ENCODE peak calls at places on chromosome 15, in nine cellular contexts. Q is Peyer's patch, Y is adrenal gland, F is sigmoid colon, V is breast epithelium, J is body of pancreas, P is ovary, T is stomach, C is uterus. Z is an unnamed sample. For H3K4me1, the result is how much of the 10 kb centered on the place peaks cover.

GRCh38 chr15:80095511-80095910 is 36.0 kb downstream of the ZFAND6 start:
- DNase-seq in Q (no peak), Y (no peak), F (no peak), V (no peak), J (no peak), P (no peak), T (no peak), C (no peak), Z (no peak)

GRCh38 chr15:37980010-37980409 is 45.6 kb downstream of the TMCO5A start:
- DNase-seq in Q (no peak), Y (no peak), F (no peak), V (no peak), J (no peak), P (no peak), T (no peak), C (no peak), Z (no peak)

GRCh38 chr15:99542828-99543227 is 23.0 kb upstream of the MEF2A start:
- DNase-seq in Q (no peak), Y (no peak), F (no peak), V (no peak), J (no peak), P (no peak), T (no peak), C (no peak), Z (no peak)

GRCh38 chr15:73004462-73004861 is 47.8 kb upstream of the NEO1 start:
- DNase-seq in Q (no peak), Y (no peak), F (no peak), V (no peak), J (no peak), P (no peak), T (no peak), C (no peak), Z (no peak)

GRCh38 chr15:58551764-58552504 is 120.1 kb downstream of the LIPC start:
- DNase-seq in Q (peak), Y (no peak), F (no peak), V (peak), J (no peak), P (no peak), T (peak), C (no peak), Z (no peak)

GRCh38 chr15:65339926-65340325 is 35.4 kb downstream of the RNU5B-1 start:
- DNase-seq in Q (no peak), Y (no peak), F (no peak), V (no peak), J (no peak), P (no peak), T (no peak), C (no peak), Z (no peak)

GRCh38 chr15:36784098-36784670 is 204.8 kb downstream of the CDIN1 start:
- DNase-seq in Q (no peak), Y (no peak), F (no peak), V (no peak), J (no peak), P (no peak), T (no peak), C (no peak), Z (no peak)

GRCh38 chr15:98776607-98777281 is 128.4 kb downstream of the IGF1R start:
- DNase-seq in Q (no peak), Y (no peak), F (no peak), V (peak), J (peak), P (peak), T (peak), C (peak), Z (no peak)

GRCh38 chr15:71202712-71203111 is 87.4 kb downstream of the THSD4 start:
- DNase-seq in Q (no peak), Y (no peak), F (no peak), V (no peak), J (no peak), P (no peak), T (no peak), C (no peak), Z (no peak)

GRCh38 chr15:70215951-70216350 is 118.2 kb upstream of the TLE3 start:
- DNase-seq in Q (no peak), Y (no peak), F (no peak), V (no peak), J (no peak), P (no peak), T (no peak), C (no peak), Z (no peak)

GRCh38 chr15:39530446-39531342 is 50.2 kb upstream of the THBS1 start:
- DNase-seq in Q (no peak), Y (no peak), F (no peak), V (peak), J (no peak), P (no peak), T (no peak), C (no peak), Z (no peak)

GRCh38 chr15:48607846-48608245 is 37.7 kb downstream of the FBN1 start:
- DNase-seq in Q (no peak), Y (no peak), F (no peak), V (no peak), J (no peak), P (no peak), T (no peak), C (no peak), Z (no peak)

GRCh38 chr15:66996099-66996498 is 69.3 kb upstream of the SMAD3 start:
- DNase-seq in Q (no peak), Y (no peak), F (no peak), V (no peak), J (no peak), P (no peak), T (no peak), C (no peak), Z (no peak)

GRCh38 chr15:25663515-25663914 is 199.6 kb downstream of the ATP10A start:
- DNase-seq in Q (no peak), Y (no peak), F (no peak), V (no peak), J (no peak), P (no peak), T (no peak), C (no peak), Z (no peak)

GRCh38 chr15:78244101-78244500 is 9.7 kb upstream of the ACSBG1 start:
- DNase-seq in Q (peak), Y (no peak), F (peak), V (no peak), J (no peak), P (no peak), T (peak), C (no peak), Z (no peak)

GRCh38 chr15:52997123-52997522 is 207.0 kb upstream of the ONECUT1 start:
- DNase-seq in Q (no peak), Y (no peak), F (no peak), V (no peak), J (no peak), P (no peak), T (no peak), C (no peak), Z (no peak)

GRCh38 chr15:30953731-30954378 is 37.6 kb downstream of the MTMR10 start:
- DNase-seq in Q (no peak), Y (no peak), F (no peak), V (no peak), J (no peak), P (no peak), T (no peak), C (no peak), Z (peak)

GRCh38 chr15:70720228-70721016 is 42.9 kb downstream of the UACA start:
- DNase-seq in Q (no peak), Y (no peak), F (no peak), V (no peak), J (no peak), P (no peak), T (no peak), C (no peak), Z (no peak)

GRCh38 chr15:45402955-45403892 is 24.9 kb upstream of the GATM start:
- DNase-seq in Q (peak), Y (peak), F (peak), V (no peak), J (peak), P (no peak), T (peak), C (peak), Z (no peak)

GRCh38 chr15:47711654-47712053 is 5.7 kb upstream of the SEMA6D start:
- DNase-seq in Q (no peak), Y (no peak), F (no peak), V (no peak), J (no peak), P (no peak), T (no peak), C (no peak), Z (no peak)

GRCh38 chr15:32952062-32952461 is 234.3 kb downstream of the GREM1 start:
- DNase-seq in Q (no peak), Y (no peak), F (no peak), V (no peak), J (no peak), P (no peak), T (no peak), C (no peak), Z (no peak)

GRCh38 chr15:39591896-39592315 is 11.0 kb downstream of the THBS1 start:
- DNase-seq in Q (no peak), Y (no peak), F (no peak), V (no peak), J (no peak), P (no peak), T (no peak), C (no peak), Z (no peak)

GRCh38 chr15:58755956-58756355 is 6.4 kb upstream of the ADAM10 start:
- DNase-seq in Q (no peak), Y (no peak), F (no peak), V (no peak), J (no peak), P (no peak), T (no peak), C (no peak), Z (no peak)

GRCh38 chr15:66798426-66799061 is 96.5 kb downstream of the SMAD6 start:
- DNase-seq in Q (peak), Y (no peak), F (no peak), V (no peak), J (no peak), P (no peak), T (no peak), C (no peak), Z (no peak)

GRCh38 chr15:96330064-96330449 is 443 bp upstream of the NR2F2 start:
- DNase-seq in Q (no peak), Y (no peak), F (peak), V (no peak), J (peak), P (peak), T (no peak), C (no peak), Z (no peak)

GRCh38 chr15:31042731-31043130 is 51.3 kb upstream of the MTMR10 start:
- DNase-seq in Q (no peak), Y (no peak), F (no peak), V (no peak), J (no peak), P (no peak), T (no peak), C (no peak), Z (no peak)

GRCh38 chr15:72169921-72170611 is 27.5 kb downstream of the GRAMD2A start:
- DNase-seq in Q (peak), Y (no peak), F (no peak), V (peak), J (no peak), P (no peak), T (peak), C (no peak), Z (no peak)

GRCh38 chr15:53611145-53611920 is 148.1 kb downstream of the WDR72 start:
- DNase-seq in Q (no peak), Y (no peak), F (no peak), V (no peak), J (no peak), P (no peak), T (no peak), C (no peak), Z (no peak)

GRCh38 chr15:79977431-79977940 is 6.5 kb upstream of the BCL2A1 start:
- DNase-seq in Q (peak), Y (no peak), F (no peak), V (no peak), J (no peak), P (no peak), T (no peak), C (no peak), Z (no peak)

GRCh38 chr15:26648676-26649075 is 124.2 kb downstream of the GABRB3 start:
- DNase-seq in Q (no peak), Y (no peak), F (no peak), V (no peak), J (no peak), P (no peak), T (no peak), C (no peak), Z (no peak)

GRCh38 chr15:87728998-87729397 is 527.5 kb downstream of the NTRK3 start:
- DNase-seq in Q (no peak), Y (no peak), F (no peak), V (no peak), J (no peak), P (no peak), T (no peak), C (no peak), Z (no peak)

GRCh38 chr15:91369823-91370222 is 269.8 kb downstream of the SV2B start:
- DNase-seq in Q (no peak), Y (no peak), F (no peak), V (no peak), J (no peak), P (no peak), T (no peak), C (no peak), Z (no peak)

GRCh38 chr15:29778382-29778781 is 43.9 kb downstream of the TJP1 start:
- DNase-seq in Q (no peak), Y (no peak), F (no peak), V (no peak), J (no peak), P (no peak), T (no peak), C (no peak), Z (no peak)

DNA sequence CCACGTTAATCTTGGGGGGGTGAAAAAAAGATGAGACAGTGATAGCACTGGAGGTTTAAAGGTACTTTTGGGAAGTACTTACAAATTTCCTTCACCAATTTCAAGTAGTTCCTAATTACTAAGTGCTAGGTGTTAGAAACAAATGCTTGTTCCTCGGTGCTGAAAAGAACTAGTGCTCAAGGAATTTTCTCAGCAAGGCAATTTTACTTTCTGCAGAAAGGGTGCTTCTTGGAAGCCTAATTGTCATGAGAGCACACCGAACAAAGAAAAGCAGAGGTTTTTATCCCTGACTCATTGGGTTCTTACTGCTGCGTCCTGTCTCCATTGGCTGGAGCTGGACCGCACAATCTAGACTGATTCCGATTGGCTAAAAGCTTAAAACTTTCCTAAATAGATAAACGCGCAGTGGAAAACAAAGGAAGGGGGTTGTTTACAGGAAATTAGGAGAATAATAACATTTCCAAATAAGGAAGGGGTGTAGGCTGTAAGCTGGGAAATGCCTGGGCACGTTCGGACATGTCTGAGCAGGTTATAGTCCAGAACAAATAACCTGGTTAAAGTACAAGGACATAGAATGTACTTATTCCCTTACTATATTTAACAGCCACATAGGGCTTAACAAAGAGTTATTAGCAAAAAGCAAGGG is 49.6 kb downstream of the CHD2 start:
- DNase-seq in Q (no peak), Y (no peak), F (no peak), V (no peak), J (no peak), P (no peak), T (no peak), C (no peak), Z (no peak)
- TF ChIP-seq POLR2A in Q (no peak), Y (no peak), F (no peak), V (no peak), J (no peak), P (no peak), T (no peak), C (no peak), Z (no peak)

DNA sequence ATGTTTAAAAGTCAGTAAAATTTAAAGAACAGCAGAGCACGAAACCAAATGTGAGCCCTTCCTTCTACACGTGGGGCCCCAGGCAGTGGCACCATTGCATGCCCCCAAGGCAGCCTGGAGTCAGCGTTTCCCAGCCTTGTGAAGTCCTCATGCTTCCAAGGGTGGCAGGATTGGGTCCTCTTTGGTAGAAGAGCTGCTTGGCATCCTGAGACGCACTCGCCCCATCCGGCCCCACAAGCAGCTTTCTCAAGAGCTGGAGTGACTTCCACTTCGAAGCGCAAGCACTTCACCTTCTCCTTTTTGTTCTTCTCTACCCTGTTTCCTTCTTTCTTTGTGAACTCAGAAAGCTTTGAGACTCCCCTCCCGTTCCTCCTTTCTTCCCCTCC is 34.7 kb downstream of the ZNF710 start:
- DNase-seq in Q (peak), Y (no peak), F (peak), V (no peak), J (no peak), P (no peak), T (no peak), C (no peak), Z (peak)
- H3K4me1 ChIP-seq in Q (half or more), Y (half or more), F (half or more), V (under half), J (half or more), P (under half), T (half or more), C (under half), Z (half or more)

GRCh38 chr15:68252925-68253534 is 23.5 kb upstream of the CLN6 start:
- DNase-seq in Q (peak), Y (no peak), F (no peak), V (no peak), J (peak), P (peak), T (peak), C (no peak), Z (no peak)
- H3K27ac ChIP-seq in Q (no peak), Y (no peak), F (no peak), V (no peak), J (no peak), P (no peak), T (no peak), C (peak), Z (no peak)

GRCh38 chr15:75452364-75452967 is 976 bp upstream of the SIN3A start:
- DNase-seq in Q (peak), Y (peak), F (peak), V (peak), J (peak), P (peak), T (peak), C (peak), Z (peak)
- TF ChIP-seq POLR2A in Q (peak), Y (no peak), F (peak), V (peak), J (no peak), P (no peak), T (no peak), C (no peak), Z (peak)

GRCh38 chr15:62600376-62600775 is 435.3 kb upstream of the C2CD4B start:
- DNase-seq in Q (no peak), Y (no peak), F (no peak), V (no peak), J (no peak), P (no peak), T (no peak), C (no peak), Z (no peak)

GRCh38 chr15:62601779-62602540 is 436.9 kb upstream of the C2CD4B start:
- DNase-seq in Q (no peak), Y (no peak), F (no peak), V (no peak), J (no peak), P (no peak), T (no peak), C (no peak), Z (no peak)

GRCh38 chr15:62592920-62593319 is 427.8 kb upstream of the C2CD4B start:
- DNase-seq in Q (no peak), Y (no peak), F (no peak), V (no peak), J (no peak), P (no peak), T (no peak), C (no peak), Z (no peak)

GRCh38 chr15:62594017-62594416 is 428.9 kb upstream of the C2CD4B start:
- DNase-seq in Q (no peak), Y (no peak), F (no peak), V (no peak), J (no peak), P (no peak), T (no peak), C (no peak), Z (no peak)

DNA sequence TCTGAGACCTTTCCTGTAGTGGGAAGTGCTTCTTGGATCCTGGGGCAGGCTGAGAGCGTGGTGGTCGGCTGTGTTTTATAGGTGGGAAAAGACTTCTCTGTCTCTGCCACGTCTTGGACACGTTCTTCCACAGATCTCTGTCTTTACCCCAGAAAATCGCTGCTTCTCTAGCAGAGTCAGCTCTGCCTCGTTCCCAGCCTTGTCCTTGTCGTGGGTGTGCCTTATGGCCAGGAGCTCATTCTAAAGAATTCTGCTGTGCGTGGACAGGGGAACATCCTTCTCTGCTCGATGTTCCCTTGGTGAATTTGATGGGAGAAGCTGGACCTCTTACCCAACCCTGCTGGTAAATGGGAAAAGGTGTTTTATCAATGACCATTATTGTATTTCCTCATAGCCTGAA is 433.1 kb upstream of the C2CD4B start:
- DNase-seq in Q (no peak), Y (no peak), F (no peak), V (no peak), J (no peak), P (no peak), T (no peak), C (no peak), Z (no peak)
- H3K4me1 ChIP-seq in Q (under half), Y (under half), F (under half), V (under half), J (under half), P (under half), T (under half), C (under half), Z (under half)

GRCh38 chr15:64105113-64105704 is 9.4 kb downstream of the SNX1 start:
- DNase-seq in Q (no peak), Y (peak), F (peak), V (no peak), J (no peak), P (peak), T (no peak), C (peak), Z (peak)
- H3K27ac ChIP-seq in Q (no peak), Y (peak), F (peak), V (peak), J (peak), P (peak), T (peak), C (peak), Z (peak)

GRCh38 chr15:92902020-92902419 is 1.9 kb downstream of the CHD2 start:
- DNase-seq in Q (no peak), Y (no peak), F (no peak), V (no peak), J (no peak), P (no peak), T (no peak), C (no peak), Z (no peak)

GRCh38 chr15:92901053-92901761 is 1.1 kb downstream of the CHD2 start:
- DNase-seq in Q (no peak), Y (no peak), F (no peak), V (no peak), J (no peak), P (no peak), T (no peak), C (no peak), Z (no peak)

GRCh38 chr15:92900712-92901052 is 558 bp downstream of the CHD2 start:
- DNase-seq in Q (no peak), Y (no peak), F (no peak), V (no peak), J (no peak), P (no peak), T (no peak), C (no peak), Z (no peak)

GRCh38 chr15:92898988-92899909 is 875 bp upstream of the CHD2 start:
- DNase-seq in Q (no peak), Y (no peak), F (no peak), V (no peak), J (no peak), P (no peak), T (no peak), C (no peak), Z (no peak)

GRCh38 chr15:92899910-92900711 is at the start of gene CHD2:
- DNase-seq in Q (peak), Y (peak), F (peak), V (peak), J (peak), P (peak), T (peak), C (peak), Z (peak)
- TF ChIP-seq POLR2A in Q (peak), Y (peak), F (peak), V (peak), J (peak), P (peak), T (peak), C (peak), Z (peak)